ENCODE peak calls at places on chromosomes 6 and 20, in four cellular contexts. D is ovary, P is kidney epithelial cell, B is HepG2. Q is an unnamed sample. For H3K27me3, the result is how much of the 10 kb centered on the place peaks cover.

GRCh38 chr6:12012231-12012565 is at the start of gene HIVEP1:
- DNase-seq in D (no peak), P (no peak), B (no peak), Q (no peak)

GRCh38 chr6:38599966-38600550 is 39.7 kb downstream of the BTBD9 start:
- DNase-seq in D (no peak), P (no peak), B (no peak), Q (no peak)

GRCh38 chr6:169058634-169059033 is 195.0 kb downstream of the THBS2 start:
- DNase-seq in D (no peak), P (no peak), B (no peak), Q (no peak)

GRCh38 chr6:56652994-56653393 is 10.3 kb upstream of the DST start:
- DNase-seq in D (no peak), P (peak), B (peak), Q (peak)

GRCh38 chr6:52726193-52726542 is 37.1 kb downstream of the GSTA2 start:
- DNase-seq in D (no peak), P (no peak), B (no peak), Q (no peak)

GRCh38 chr20:18851556-18852098 is 38.0 kb downstream of the SCP2D1 start:
- DNase-seq in D (no peak), P (no peak), B (no peak), Q (no peak)

GRCh38 chr20:43681468-43681942 is 14.6 kb downstream of the MYBL2 start:
- DNase-seq in D (no peak), P (no peak), B (no peak), Q (no peak)

GRCh38 chr6:166586424-166587156 is at the start of gene RAMACL:
- DNase-seq in D (no peak), P (no peak), B (no peak), Q (no peak)

GRCh38 chr6:101391772-101392560 is 1.5 kb upstream of the GRIK2 start:
- DNase-seq in D (no peak), P (no peak), B (no peak), Q (no peak)

GRCh38 chr6:8627085-8627861 is 191.9 kb upstream of the SLC35B3 start:
- DNase-seq in D (no peak), P (peak), B (no peak), Q (peak)

GRCh38 chr6:159114569-159114968 is 54.6 kb upstream of the FNDC1 start:
- DNase-seq in D (no peak), P (no peak), B (no peak), Q (no peak)

GRCh38 chr20:37273988-37274387 is 12.4 kb upstream of the GHRH start:
- DNase-seq in D (no peak), P (no peak), B (no peak), Q (no peak)

GRCh38 chr20:17966432-17967312 is 1.9 kb downstream of the SNX5 start:
- DNase-seq in D (no peak), P (no peak), B (peak), Q (no peak)

GRCh38 chr6:143773503-143773902 is 69.6 kb upstream of the LTV1 start:
- DNase-seq in D (no peak), P (no peak), B (no peak), Q (no peak)

GRCh38 chr6:1701668-1702353 is 92.1 kb downstream of the FOXC1 start:
- DNase-seq in D (no peak), P (no peak), B (no peak), Q (peak)

GRCh38 chr6:139490482-139490881 is 116.0 kb upstream of the CITED2 start:
- DNase-seq in D (no peak), P (no peak), B (peak), Q (no peak)

GRCh38 chr20:57060407-57061057 is 205.9 kb downstream of the BMP7 start:
- DNase-seq in D (no peak), P (no peak), B (no peak), Q (no peak)

GRCh38 chr6:33251390-33252012 is 20.2 kb downstream of the VPS52 start:
- DNase-seq in D (no peak), P (no peak), B (no peak), Q (no peak)

GRCh38 chr20:63161176-63161651 is 54.7 kb downstream of the YTHDF1 start:
- DNase-seq in D (no peak), P (no peak), B (no peak), Q (no peak)

GRCh38 chr6:43716099-43716498 is 28.5 kb upstream of the MRPS18A start:
- DNase-seq in D (peak), P (no peak), B (no peak), Q (no peak)

GRCh38 chr6:24859132-24859531 is 60.4 kb upstream of the ARMH2 start:
- DNase-seq in D (no peak), P (no peak), B (no peak), Q (no peak)

GRCh38 chr6:33981861-33982260 is 164.0 kb downstream of the GRM4 start:
- DNase-seq in D (no peak), P (no peak), B (no peak), Q (no peak)

GRCh38 chr6:39520411-39520810 is 197.9 kb upstream of the KCNK16 start:
- DNase-seq in D (no peak), P (no peak), B (no peak), Q (no peak)

GRCh38 chr20:61045876-61046585 is 206.0 kb upstream of the CDH4 start:
- DNase-seq in D (peak), P (no peak), B (no peak), Q (no peak)

GRCh38 chr20:61045091-61045490 is 207.0 kb upstream of the CDH4 start:
- DNase-seq in D (no peak), P (no peak), B (no peak), Q (no peak)

GRCh38 chr20:61042501-61043385 is 209.3 kb upstream of the CDH4 start:
- DNase-seq in D (no peak), P (peak), B (no peak), Q (no peak)

GRCh38 chr20:61043681-61044080 is 208.4 kb upstream of the CDH4 start:
- DNase-seq in D (no peak), P (no peak), B (no peak), Q (no peak)

GRCh38 chr20:61044499-61044898 is 207.6 kb upstream of the CDH4 start:
- DNase-seq in D (no peak), P (no peak), B (no peak), Q (no peak)
- TF ChIP-seq CTCF in D (no peak), P (no peak), B (peak), Q (no peak)

GRCh38 chr6:137494967-137495595 is 887 bp upstream of the OLIG3 start:
- DNase-seq in D (no peak), P (no peak), B (no peak), Q (no peak)

GRCh38 chr6:137497722-137498463 is 3.7 kb upstream of the OLIG3 start:
- DNase-seq in D (no peak), P (no peak), B (no peak), Q (no peak)

GRCh38 chr6:137496909-137497721 is 2.9 kb upstream of the OLIG3 start:
- DNase-seq in D (no peak), P (no peak), B (no peak), Q (no peak)

GRCh38 chr6:137495652-137496391 is 1.6 kb upstream of the OLIG3 start:
- DNase-seq in D (no peak), P (no peak), B (no peak), Q (no peak)

DNA sequence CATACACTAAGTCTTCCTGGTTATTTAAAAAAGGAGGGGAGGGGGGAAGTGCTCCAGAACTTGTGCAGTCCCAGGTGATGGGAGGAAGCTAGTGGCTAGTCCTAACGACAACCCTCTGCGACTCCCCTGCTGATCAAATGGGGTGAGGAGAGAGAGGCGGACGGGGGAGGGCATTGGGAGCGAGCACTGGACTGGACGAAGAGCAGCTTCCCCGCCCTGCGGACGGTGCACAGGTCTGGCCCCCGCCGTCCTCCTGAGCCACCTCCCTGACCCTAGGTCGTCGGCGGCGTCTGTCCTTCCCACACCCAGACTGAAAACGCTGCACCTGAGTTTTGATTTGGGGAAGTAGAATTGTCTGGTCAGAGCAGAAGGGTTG is 2.2 kb upstream of the OLIG3 start:
- DNase-seq in D (no peak), P (no peak), B (no peak), Q (no peak)
- H3K27me3 ChIP-seq in D (under half), P (half or more), B (half or more), Q (half or more)

DNA sequence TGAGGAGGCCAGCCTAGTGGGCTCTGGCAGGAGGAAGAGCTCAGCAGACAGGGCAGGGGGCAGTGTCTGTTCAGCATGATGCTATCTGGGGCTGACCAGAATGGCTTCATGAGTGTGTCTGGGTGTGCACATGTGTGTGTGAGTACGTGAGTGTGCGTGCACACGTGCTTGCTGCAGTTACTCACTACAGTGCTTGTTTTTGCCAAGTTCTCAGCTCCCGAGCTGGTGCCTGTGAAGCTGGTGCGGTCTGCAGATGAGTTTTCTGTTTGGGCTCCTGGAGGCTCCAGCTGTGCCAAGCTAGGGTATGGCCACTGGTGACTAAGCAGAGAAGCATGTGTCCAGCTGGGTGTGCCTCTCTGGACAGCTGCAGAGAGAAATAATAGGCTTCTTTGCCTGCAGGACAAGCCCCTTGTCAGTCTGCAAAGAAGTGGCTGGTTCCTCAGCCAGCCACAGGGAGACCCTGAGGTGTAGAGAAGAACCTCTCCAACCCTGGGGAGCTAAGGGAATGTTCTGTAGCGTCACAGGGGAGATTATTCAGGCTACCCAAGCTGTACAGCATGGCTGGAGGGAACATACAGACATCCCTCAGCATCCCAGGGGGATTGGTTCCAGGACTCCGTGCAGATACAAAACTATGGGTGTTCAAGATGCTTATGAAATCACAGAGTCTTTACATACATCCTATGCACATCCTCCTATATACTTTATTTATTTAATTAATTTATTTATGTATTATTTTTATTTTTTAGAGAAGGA is 40.2 kb upstream of the FAM50B start:
- DNase-seq in D (peak), P (peak), B (peak), Q (peak)
- TF ChIP-seq CTCF in D (no peak), P (no peak), B (peak), Q (peak)

DNA sequence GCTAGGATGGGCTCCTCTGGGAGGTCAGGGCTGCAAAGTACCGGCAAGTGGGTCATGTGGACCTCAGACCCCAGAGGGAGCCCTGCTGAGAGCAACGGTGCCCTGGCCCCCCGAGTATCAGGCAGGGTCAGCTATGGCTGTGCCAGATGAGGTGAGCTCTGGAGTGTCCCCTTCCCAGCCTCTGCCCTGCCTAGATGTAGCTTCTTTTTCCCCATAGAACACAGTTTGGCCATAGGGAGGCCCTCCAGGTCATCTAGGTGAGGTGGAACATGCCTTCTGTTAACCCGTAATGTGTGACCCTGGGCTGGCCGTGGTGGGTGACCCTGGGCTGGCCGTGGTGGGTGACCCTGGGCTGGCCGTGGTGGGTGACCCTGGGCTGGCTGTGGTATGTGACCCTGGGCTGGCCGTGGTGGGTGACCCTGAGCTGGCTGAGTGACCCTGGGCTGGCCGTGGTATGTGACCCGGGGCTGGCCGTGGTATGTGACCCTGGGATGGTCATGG is 21.2 kb upstream of the PCMTD2 start:
- DNase-seq in D (no peak), P (no peak), B (no peak), Q (no peak)
- H3K27me3 ChIP-seq in D (under half), P (under half), B (under half), Q (under half)

GRCh38 chr20:39268566-39268965 is 306.4 kb downstream of the DHX35 start:
- DNase-seq in D (no peak), P (no peak), B (no peak), Q (no peak)

GRCh38 chr20:39269493-39270217 is 307.5 kb downstream of the DHX35 start:
- DNase-seq in D (no peak), P (no peak), B (no peak), Q (no peak)

GRCh38 chr20:39271205-39271604 is 309.1 kb downstream of the DHX35 start:
- DNase-seq in D (no peak), P (no peak), B (no peak), Q (no peak)

GRCh38 chr20:39266989-39267388 is 304.8 kb downstream of the DHX35 start:
- DNase-seq in D (no peak), P (no peak), B (no peak), Q (no peak)

DNA sequence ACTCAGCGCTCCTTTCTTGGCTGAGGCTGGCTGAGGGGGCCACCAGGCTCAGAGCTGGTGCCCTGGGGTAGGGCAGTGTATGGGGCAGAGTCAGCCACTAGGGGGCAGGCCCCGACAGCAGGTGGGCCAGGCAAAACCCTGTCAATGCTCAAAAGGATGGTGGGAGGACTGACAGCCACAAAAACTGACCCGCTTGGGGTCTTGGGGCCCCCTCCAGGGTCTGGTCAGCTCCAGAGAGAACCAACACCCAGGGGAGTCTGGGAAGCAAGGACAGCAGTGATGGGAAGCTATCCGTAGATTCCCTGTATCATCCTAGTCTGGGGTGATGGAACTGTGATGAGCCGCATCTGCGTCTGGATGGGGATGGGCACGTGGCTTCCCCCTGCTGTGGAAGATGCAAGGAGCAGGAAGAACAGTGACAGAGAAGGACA is 306.9 kb downstream of the DHX35 start:
- DNase-seq in D (no peak), P (no peak), B (peak), Q (no peak)
- TF ChIP-seq CTCF in D (peak), P (peak), B (peak), Q (peak)

GRCh38 chr6:30122515-30122914 is 9.6 kb upstream of the TRIM31 start:
- DNase-seq in D (no peak), P (no peak), B (no peak), Q (peak)
- H3K27me3 ChIP-seq in D (under half), P (under half), B (under half), Q (under half)

GRCh38 chr6:82348130-82348529 is 15.5 kb upstream of the TPBG start:
- DNase-seq in D (no peak), P (no peak), B (no peak), Q (no peak)
- TF ChIP-seq CTCF in D (no peak), P (no peak), B (no peak), Q (no peak)

DNA sequence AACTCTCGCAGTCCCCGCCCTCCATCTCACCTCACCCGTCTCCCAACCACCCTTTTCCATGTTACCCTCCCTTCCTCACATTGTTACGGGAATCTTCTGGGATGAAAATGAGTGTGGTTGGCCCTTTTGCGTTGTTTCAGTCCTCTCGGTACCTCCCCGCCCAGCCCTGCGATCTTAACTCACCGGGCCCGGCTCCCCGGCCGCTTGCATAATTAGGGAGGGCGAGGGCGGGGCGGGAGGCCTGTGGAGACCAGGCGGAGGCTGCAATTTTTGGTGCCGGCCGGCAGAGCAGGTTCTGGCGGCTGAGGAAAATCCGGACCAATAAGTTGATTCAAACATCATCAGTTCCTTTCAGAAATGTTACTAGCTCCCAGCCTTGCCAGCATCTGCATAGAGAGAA is 25.2 kb downstream of the TFAP2B start:
- DNase-seq in D (no peak), P (no peak), B (no peak), Q (no peak)
- H3K27me3 ChIP-seq in D (under half), P (under half), B (half or more), Q (under half)